ENCODE peak calls at places on chromosomes 6 and 20, in four cellular contexts. One of them, this sample, is unnamed.

GRCh38 chr6:75024796-75025195 is 181.1 kb downstream of the COL12A1 start:
- DNase-seq in neural progenitor cell: no peak
- DNase-seq in mammary epithelial cell: no peak
- DNase-seq in astrocyte: peak; percentile 2
- DNase-seq in this sample: no peak

GRCh38 chr6:159701413-159701999 is 8.5 kb upstream of the SOD2 start:
- DNase-seq in neural progenitor cell: no peak
- DNase-seq in mammary epithelial cell: peak; percentile 94
- DNase-seq in astrocyte: peak; percentile 91
- DNase-seq in this sample: no peak

GRCh38 chr20:45892049-45892816 is 1.1 kb downstream of the CTSA start:
- DNase-seq in neural progenitor cell: peak; percentile 24
- DNase-seq in mammary epithelial cell: peak; percentile 24
- DNase-seq in astrocyte: no peak
- DNase-seq in this sample: no peak

GRCh38 chr6:26571592-26572296 is 25.0 kb upstream of the ABT1 start:
- DNase-seq in neural progenitor cell: peak; percentile 77
- DNase-seq in mammary epithelial cell: peak; percentile 86
- DNase-seq in astrocyte: peak; percentile 86
- DNase-seq in this sample: no peak

GRCh38 chr6:167153523-167153959 is 4.2 kb downstream of the GPR31 start:
- DNase-seq in neural progenitor cell: no peak
- DNase-seq in mammary epithelial cell: no peak
- DNase-seq in astrocyte: peak; percentile 67
- DNase-seq in this sample: no peak

GRCh38 chr20:59972037-59972801 is 14.0 kb downstream of the CDH26 start:
- DNase-seq in neural progenitor cell: no peak
- DNase-seq in mammary epithelial cell: peak; percentile 98
- DNase-seq in astrocyte: no peak
- DNase-seq in this sample: no peak

GRCh38 chr20:19802492-19803158 is 44.6 kb downstream of the RIN2 start:
- DNase-seq in neural progenitor cell: peak; percentile 24
- DNase-seq in mammary epithelial cell: peak; percentile 89
- DNase-seq in astrocyte: peak; percentile 44
- DNase-seq in this sample: no peak

GRCh38 chr6:131655951-131656350 is 18.8 kb downstream of the ENPP3 start:
- DNase-seq in neural progenitor cell: no peak
- DNase-seq in mammary epithelial cell: no peak
- DNase-seq in astrocyte: no peak
- DNase-seq in this sample: no peak

GRCh38 chr6:152161501-152161900 is 354.0 kb downstream of the ESR1 start:
- DNase-seq in neural progenitor cell: no peak
- DNase-seq in mammary epithelial cell: peak; percentile 12
- DNase-seq in astrocyte: peak; percentile 77
- DNase-seq in this sample: no peak

GRCh38 chr6:85460951-85461805 is 11.3 kb downstream of the NT5E start:
- DNase-seq in neural progenitor cell: no peak
- DNase-seq in mammary epithelial cell: peak; percentile 86
- DNase-seq in astrocyte: peak; percentile 81
- DNase-seq in this sample: peak; percentile 30

GRCh38 chr6:132960720-132961119 is 146.4 kb downstream of the RPS12 start:
- DNase-seq in neural progenitor cell: no peak
- DNase-seq in mammary epithelial cell: peak; percentile 59
- DNase-seq in astrocyte: peak; percentile 77
- DNase-seq in this sample: no peak

GRCh38 chr20:31863296-31864085 is 6.8 kb downstream of the DUSP15 start:
- DNase-seq in neural progenitor cell: no peak
- DNase-seq in mammary epithelial cell: no peak
- DNase-seq in astrocyte: no peak
- DNase-seq in this sample: no peak

GRCh38 chr6:145761584-145761983 is 26.3 kb upstream of the EPM2A start:
- DNase-seq in neural progenitor cell: no peak
- DNase-seq in mammary epithelial cell: no peak
- DNase-seq in astrocyte: no peak
- DNase-seq in this sample: peak; percentile 39

GRCh38 chr6:108133594-108134179 is 32.1 kb upstream of the NR2E1 start:
- DNase-seq in neural progenitor cell: peak; percentile 97
- DNase-seq in mammary epithelial cell: peak; percentile 68
- DNase-seq in astrocyte: peak; percentile 78
- DNase-seq in this sample: no peak

GRCh38 chr6:169145991-169146501 is 107.6 kb downstream of the THBS2 start:
- DNase-seq in neural progenitor cell: no peak
- DNase-seq in mammary epithelial cell: peak; percentile 34
- DNase-seq in astrocyte: peak; percentile 73
- DNase-seq in this sample: no peak

GRCh38 chr6:73644941-73645591 is 8.7 kb downstream of the SLC17A5 start:
- DNase-seq in neural progenitor cell: no peak
- DNase-seq in mammary epithelial cell: no peak
- DNase-seq in astrocyte: no peak
- DNase-seq in this sample: no peak

GRCh38 chr6:35146453-35146852 is 5.3 kb upstream of the TCP11 start:
- DNase-seq in neural progenitor cell: peak; percentile 71
- DNase-seq in mammary epithelial cell: peak; percentile 35
- DNase-seq in astrocyte: no peak
- DNase-seq in this sample: peak; percentile 38

GRCh38 chr20:24160563-24161355 is 172.2 kb upstream of the GGTLC1 start:
- DNase-seq in neural progenitor cell: peak; percentile 69
- DNase-seq in mammary epithelial cell: peak; percentile 43
- DNase-seq in astrocyte: peak; percentile 66
- DNase-seq in this sample: peak; percentile 57

GRCh38 chr20:59242714-59243626 is 57.4 kb upstream of the EDN3 start:
- DNase-seq in neural progenitor cell: no peak
- DNase-seq in mammary epithelial cell: peak; percentile 31
- DNase-seq in astrocyte: no peak
- DNase-seq in this sample: no peak

GRCh38 chr6:139753198-139753861 is 378.9 kb upstream of the CITED2 start:
- DNase-seq in neural progenitor cell: no peak
- DNase-seq in mammary epithelial cell: no peak
- DNase-seq in astrocyte: peak; percentile 91
- DNase-seq in this sample: no peak

GRCh38 chr20:34995192-34995591 is 39.5 kb downstream of the MYH7B start:
- DNase-seq in neural progenitor cell: no peak
- DNase-seq in mammary epithelial cell: no peak
- DNase-seq in astrocyte: no peak
- DNase-seq in this sample: no peak

GRCh38 chr6:38509713-38510112 is 130.0 kb downstream of the BTBD9 start:
- DNase-seq in neural progenitor cell: no peak
- DNase-seq in mammary epithelial cell: peak; percentile 55
- DNase-seq in astrocyte: peak; percentile 97
- DNase-seq in this sample: no peak

GRCh38 chr6:91816335-91816734 is 1229.5 kb upstream of the MAP3K7 start:
- DNase-seq in neural progenitor cell: no peak
- DNase-seq in mammary epithelial cell: no peak
- DNase-seq in astrocyte: no peak
- DNase-seq in this sample: no peak

DNA sequence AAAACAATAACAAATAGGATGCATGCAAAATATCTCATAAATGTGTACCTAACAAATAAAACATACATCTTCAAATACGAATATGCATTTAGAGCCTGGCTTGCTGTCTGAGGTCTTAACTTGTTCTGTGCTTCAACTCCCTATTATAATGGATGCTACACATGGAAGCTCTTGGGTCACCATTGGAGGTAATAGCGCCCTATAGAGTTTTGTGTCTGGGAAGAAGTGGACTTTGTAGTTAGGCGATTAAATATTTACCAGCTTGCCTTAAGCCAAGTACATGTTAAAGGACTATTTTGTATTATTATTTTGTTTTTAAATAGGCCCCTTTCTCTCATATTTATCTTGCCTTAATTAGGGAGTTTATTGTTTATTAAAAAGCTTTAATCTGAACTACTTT is 107.4 kb downstream of the LAMA2 start:
- DNase-seq in neural progenitor cell: no peak
- DNase-seq in mammary epithelial cell: no peak
- DNase-seq in astrocyte: no peak
- DNase-seq in this sample: no peak
- H3K4me2 ChIP-seq in neural progenitor cell: no peak overlapping the region
- H3K4me2 ChIP-seq in mammary epithelial cell: no peak overlapping the region
- H3K4me2 ChIP-seq in astrocyte: no peak overlapping the region
- H3K4me2 ChIP-seq in this sample: no peak overlapping the region

GRCh38 chr6:41371461-41371991 is 36.1 kb downstream of the NCR2 start:
- DNase-seq in neural progenitor cell: peak; percentile 86
- DNase-seq in mammary epithelial cell: no peak
- DNase-seq in astrocyte: peak; percentile 52
- DNase-seq in this sample: no peak
- H3K4me2 ChIP-seq in neural progenitor cell: peak overlapping the region; percentile 76
- H3K4me2 ChIP-seq in mammary epithelial cell: peak overlapping the region; percentile 61
- H3K4me2 ChIP-seq in astrocyte: peak overlapping the region; percentile 81
- H3K4me2 ChIP-seq in this sample: no peak overlapping the region

GRCh38 chr6:70236304-70236703 is 66.6 kb downstream of the COL9A1 start:
- DNase-seq in neural progenitor cell: no peak
- DNase-seq in mammary epithelial cell: no peak
- DNase-seq in astrocyte: no peak
- DNase-seq in this sample: no peak
- H3K4me2 ChIP-seq in neural progenitor cell: no peak overlapping the region
- H3K4me2 ChIP-seq in mammary epithelial cell: no peak overlapping the region
- H3K4me2 ChIP-seq in astrocyte: no peak overlapping the region
- H3K4me2 ChIP-seq in this sample: no peak overlapping the region

DNA sequence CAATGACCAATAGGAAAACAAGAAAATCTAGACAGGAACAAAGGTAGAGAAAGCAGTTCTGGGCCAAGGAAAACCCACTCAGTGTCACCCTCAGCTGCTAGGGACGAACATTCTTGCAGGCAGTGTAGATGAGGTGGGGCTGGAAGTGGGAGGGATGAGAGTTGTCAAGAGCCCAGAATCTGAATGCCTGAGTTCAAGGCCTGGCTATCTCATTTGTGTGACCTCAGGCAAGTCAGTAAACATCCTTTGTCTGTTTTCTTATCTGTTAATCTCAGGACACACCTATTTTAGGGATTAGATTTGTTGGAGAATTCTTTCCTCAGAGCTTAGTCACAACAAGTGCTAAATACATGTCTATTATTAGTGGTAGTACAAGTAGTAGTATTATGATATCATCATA is 50.9 kb upstream of the KIF16B start:
- DNase-seq in neural progenitor cell: no peak
- DNase-seq in mammary epithelial cell: no peak
- DNase-seq in astrocyte: no peak
- DNase-seq in this sample: no peak
- H3K4me2 ChIP-seq in neural progenitor cell: no peak overlapping the region
- H3K4me2 ChIP-seq in mammary epithelial cell: no peak overlapping the region
- H3K4me2 ChIP-seq in astrocyte: no peak overlapping the region
- H3K4me2 ChIP-seq in this sample: no peak overlapping the region

DNA sequence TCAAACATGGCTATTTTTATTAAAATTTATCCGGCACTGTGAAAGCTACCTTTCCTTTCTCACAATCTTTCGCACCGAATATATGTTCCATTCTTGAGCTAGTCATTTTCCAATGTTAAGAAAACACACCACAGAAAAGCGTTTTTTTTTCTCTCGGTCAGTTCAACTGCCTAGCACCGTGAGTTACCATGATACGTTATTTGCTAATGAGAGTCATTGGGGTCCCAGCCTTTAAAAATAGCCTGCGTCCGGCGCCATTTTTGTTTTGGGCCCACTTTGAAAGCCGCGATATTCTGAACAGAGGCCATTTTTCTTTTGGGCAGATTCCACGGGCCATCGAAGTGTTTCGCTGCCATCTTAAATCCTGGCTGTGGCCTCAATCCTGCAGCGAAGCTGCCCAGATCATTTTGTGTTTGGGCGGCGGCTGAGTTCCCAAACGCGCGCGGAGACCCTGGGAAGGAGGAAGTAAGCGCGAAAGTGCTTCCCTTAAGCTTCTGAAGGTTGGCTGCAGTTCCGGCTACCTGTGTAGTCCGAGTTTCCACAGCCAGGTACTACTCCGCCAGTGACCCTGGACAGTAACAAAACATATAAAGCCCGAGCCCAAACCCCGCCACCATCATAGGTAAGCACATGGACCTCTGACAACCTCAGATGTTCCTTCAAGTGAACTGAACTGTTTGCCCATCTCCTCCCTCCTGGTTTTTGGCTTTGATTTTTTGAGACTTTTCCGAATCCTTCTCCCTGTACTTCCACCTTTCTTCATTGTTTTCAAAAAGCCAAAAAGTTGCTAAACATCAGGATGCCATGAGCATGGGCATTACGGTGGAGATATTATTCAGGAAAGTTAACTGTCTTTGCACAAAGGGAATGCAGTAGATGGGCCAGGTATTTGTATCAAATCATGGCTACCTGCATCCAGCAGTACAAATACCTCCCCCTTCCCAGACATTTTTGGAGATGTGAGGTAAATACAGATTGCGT is at the start of gene SLX4IP:
- DNase-seq in neural progenitor cell: peak; percentile 94
- DNase-seq in mammary epithelial cell: peak; percentile 96
- DNase-seq in astrocyte: peak; percentile 92
- DNase-seq in this sample: peak; percentile 96
- H3K4me2 ChIP-seq in neural progenitor cell: peak within 1 kb of the TSS; percentile 80
- H3K4me2 ChIP-seq in mammary epithelial cell: peak within 1 kb of the TSS; percentile 83
- H3K4me2 ChIP-seq in astrocyte: peak within 1 kb of the TSS; percentile 94
- H3K4me2 ChIP-seq in this sample: peak within 1 kb of the TSS; percentile 77

DNA sequence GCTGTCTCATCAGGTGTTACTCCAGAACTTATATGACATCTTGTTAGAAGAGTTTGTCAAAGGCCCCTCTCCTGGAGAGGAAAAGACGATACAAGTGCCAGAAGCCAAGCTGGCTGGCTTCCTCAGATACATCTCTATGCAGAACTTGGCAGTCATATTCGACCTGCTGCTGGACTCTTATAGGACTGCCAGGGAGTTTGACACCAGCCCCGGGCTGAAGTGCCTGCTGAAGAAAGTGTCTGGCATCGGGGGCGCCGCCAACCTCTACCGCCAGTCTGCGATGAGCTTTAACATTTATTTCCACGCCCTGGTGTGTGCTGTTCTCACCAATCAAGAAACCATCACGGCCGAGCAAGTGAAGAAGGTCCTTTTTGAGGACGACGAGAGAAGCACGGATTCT is 43.7 kb upstream of the SMIM28 start:
- DNase-seq in neural progenitor cell: no peak
- DNase-seq in mammary epithelial cell: no peak
- DNase-seq in astrocyte: no peak
- DNase-seq in this sample: no peak
- H3K4me2 ChIP-seq in neural progenitor cell: no peak overlapping the region
- H3K4me2 ChIP-seq in mammary epithelial cell: no peak overlapping the region
- H3K4me2 ChIP-seq in astrocyte: no peak overlapping the region
- H3K4me2 ChIP-seq in this sample: no peak overlapping the region

GRCh38 chr20:48941467-48941866 is 20.0 kb downstream of the ARFGEF2 start:
- DNase-seq in neural progenitor cell: no peak
- DNase-seq in mammary epithelial cell: no peak
- DNase-seq in astrocyte: no peak
- DNase-seq in this sample: no peak

GRCh38 chr20:48942730-48943129 is 21.2 kb downstream of the ARFGEF2 start:
- DNase-seq in neural progenitor cell: no peak
- DNase-seq in mammary epithelial cell: no peak
- DNase-seq in astrocyte: no peak
- DNase-seq in this sample: no peak

GRCh38 chr20:48945840-48946514 is 24.5 kb downstream of the ARFGEF2 start:
- DNase-seq in neural progenitor cell: no peak
- DNase-seq in mammary epithelial cell: peak; percentile 83
- DNase-seq in astrocyte: no peak
- DNase-seq in this sample: no peak

GRCh38 chr20:48948612-48949011 is 27.1 kb downstream of the ARFGEF2 start:
- DNase-seq in neural progenitor cell: no peak
- DNase-seq in mammary epithelial cell: no peak
- DNase-seq in astrocyte: no peak
- DNase-seq in this sample: no peak

GRCh38 chr20:48944663-48945297 is 23.3 kb downstream of the ARFGEF2 start:
- DNase-seq in neural progenitor cell: no peak
- DNase-seq in mammary epithelial cell: no peak
- DNase-seq in astrocyte: no peak
- DNase-seq in this sample: no peak
- H3K4me2 ChIP-seq in neural progenitor cell: no peak overlapping the region
- H3K4me2 ChIP-seq in mammary epithelial cell: no peak overlapping the region
- H3K4me2 ChIP-seq in astrocyte: no peak overlapping the region
- H3K4me2 ChIP-seq in this sample: no peak overlapping the region

This sample was measured in DND-41.